ENCODE peak calls at places on chromosomes 3 and 15, in eight cellular contexts. D is sigmoid colon; V is mesenchymal stem cell; H is skeletal muscle cell; E is CD8-positive, alpha-beta T cell; A is GM23248; S is fibroblast of villous mesenchyme; R is astrocyte of the spinal cord. T is an unnamed sample.
A peak's percentile ranks its signal among the peaks of the same experiment; 100 is the strongest.

GRCh38 chr3:194512895-194513601 is 26.2 kb upstream of the ATP13A3 start:
- DNase-seq in D (no peak), V (no peak), H (no peak), E (no peak), A (no peak), S (no peak), R (no peak), T (no peak)

GRCh38 chr15:80173022-80173759 is 20.4 kb downstream of the FAH start:
- DNase-seq in D (peak; percentile 82), V (peak; percentile 60), H (no peak), E (peak; percentile 65), A (peak; percentile 65), S (peak; percentile 71), R (peak; percentile 54), T (peak; percentile 87)

GRCh38 chr15:69060041-69060481 is 45.6 kb downstream of the NOX5 start:
- DNase-seq in D (peak; percentile 46), V (no peak), H (no peak), E (no peak), A (no peak), S (no peak), R (no peak), T (no peak)

GRCh38 chr3:107077391-107077790 is 299.8 kb upstream of the CCDC54 start:
- DNase-seq in D (no peak), V (no peak), H (no peak), E (no peak), A (no peak), S (no peak), R (peak; percentile 6), T (no peak)

GRCh38 chr15:27059610-27060202 is 88.7 kb downstream of the GABRG3 start:
- DNase-seq in D (no peak), V (peak; percentile 10), H (no peak), E (no peak), A (peak; percentile 47), S (no peak), R (peak; percentile 30), T (peak; percentile 89)

GRCh38 chr15:51758645-51759044 is 7.2 kb downstream of the TMOD2 start:
- DNase-seq in D (peak; percentile 87), V (peak; percentile 78), H (peak; percentile 92), E (no peak), A (peak; percentile 84), S (peak; percentile 55), R (peak; percentile 34), T (no peak)

GRCh38 chr3:103218793-103219192 is 784.0 kb downstream of the ZPLD1 start:
- DNase-seq in D (no peak), V (no peak), H (peak; percentile 1), E (no peak), A (no peak), S (no peak), R (peak; percentile 63), T (no peak)

GRCh38 chr15:22930782-22931484 is 49.2 kb downstream of the CYFIP1 start:
- DNase-seq in D (no peak), V (no peak), H (no peak), E (no peak), A (peak; percentile 43), S (no peak), R (no peak), T (no peak)

GRCh38 chr3:12195231-12195630 is 36.5 kb upstream of the TIMP4 start:
- DNase-seq in D (no peak), V (no peak), H (no peak), E (no peak), A (peak; percentile 23), S (no peak), R (peak; percentile 13), T (no peak)

GRCh38 chr15:101694261-101694660 is 30.0 kb downstream of the TARS3 start:
- DNase-seq in D (no peak), V (no peak), H (no peak), E (no peak), A (no peak), S (no peak), R (no peak), T (peak; percentile 36)

GRCh38 chr3:57160046-57160730 is 5.0 kb downstream of the IL17RD start:
- DNase-seq in D (no peak), V (no peak), H (no peak), E (no peak), A (no peak), S (peak; percentile 58), R (no peak), T (peak; percentile 49)

GRCh38 chr15:51200791-51201190 is 106.1 kb upstream of the TNFAIP8L3 start:
- DNase-seq in D (no peak), V (no peak), H (no peak), E (no peak), A (peak; percentile 43), S (peak; percentile 43), R (no peak), T (no peak)

GRCh38 chr3:20552605-20553275 is 366.7 kb upstream of the SGO1 start:
- DNase-seq in D (peak; percentile 53), V (no peak), H (no peak), E (no peak), A (no peak), S (no peak), R (no peak), T (peak; percentile 33)

GRCh38 chr3:148930785-148931184 is 60.6 kb upstream of the GYG1 start:
- DNase-seq in D (no peak), V (no peak), H (no peak), E (no peak), A (peak; percentile 73), S (no peak), R (peak; percentile 72), T (no peak)

GRCh38 chr15:75348563-75349350 is 1.9 kb downstream of the NEIL1 start:
- DNase-seq in D (no peak), V (peak; percentile 14), H (no peak), E (no peak), A (peak; percentile 41), S (no peak), R (no peak), T (peak; percentile 82)

GRCh38 chr15:26050979-26051378 is 187.9 kb upstream of the ATP10A start:
- DNase-seq in D (no peak), V (no peak), H (no peak), E (no peak), A (no peak), S (no peak), R (no peak), T (no peak)

GRCh38 chr3:27138005-27138404 is 231.2 kb downstream of the NEK10 start:
- DNase-seq in D (peak; percentile 55), V (no peak), H (no peak), E (no peak), A (no peak), S (no peak), R (no peak), T (peak; percentile 5)

GRCh38 chr15:73628976-73629854 is 4.0 kb downstream of the NPTN start:
- DNase-seq in D (no peak), V (peak; percentile 22), H (no peak), E (no peak), A (peak; percentile 37), S (peak; percentile 46), R (no peak), T (no peak)
- H3K4me3 ChIP-seq in D (no peak overlapping the region), V (no peak overlapping the region), H (no peak overlapping the region), E (no peak overlapping the region), A (peak overlapping the region; percentile 17), S (no peak overlapping the region), R (no peak overlapping the region), T (no peak overlapping the region)

GRCh38 chr3:71173421-71173975 is 410.0 kb downstream of the FOXP1 start:
- DNase-seq in D (no peak), V (peak; percentile 79), H (peak; percentile 79), E (no peak), A (peak; percentile 71), S (peak; percentile 70), R (peak; percentile 35), T (no peak)
- H3K4me3 ChIP-seq in D (no peak overlapping the region), V (peak overlapping the region; percentile 50), H (no peak overlapping the region), E (no peak overlapping the region), A (no peak overlapping the region), S (no peak overlapping the region), R (no peak overlapping the region), T (no peak overlapping the region)

DNA sequence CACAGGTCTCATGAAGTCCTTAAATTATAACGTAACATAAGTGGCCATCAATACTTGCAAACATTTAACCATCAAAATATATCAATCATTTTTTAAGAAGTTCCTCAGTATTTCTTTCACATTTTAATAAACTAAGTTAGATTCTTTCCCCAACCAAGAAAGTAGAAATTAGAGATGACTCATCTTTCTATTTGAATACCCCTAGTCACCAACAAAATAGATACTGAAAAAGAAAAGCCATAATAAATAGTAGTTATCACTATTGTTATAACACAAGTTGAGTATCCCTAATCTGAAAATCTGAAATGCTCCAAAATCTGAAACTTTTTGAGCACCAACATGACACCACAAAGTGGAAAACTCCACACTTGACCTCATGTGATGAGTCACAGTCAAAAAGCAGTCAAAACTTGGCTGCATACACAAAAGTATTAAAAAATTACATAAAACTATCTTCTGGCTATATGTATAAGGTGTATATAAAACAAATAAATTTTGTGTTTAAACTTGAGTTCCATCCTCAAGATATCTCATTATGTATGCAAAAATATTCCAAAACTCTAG is 3.7 kb downstream of the SHQ1 start:
- DNase-seq in D (no peak), V (peak; percentile 24), H (no peak), E (no peak), A (peak; percentile 69), S (peak; percentile 27), R (no peak), T (no peak)
- H3K4me3 ChIP-seq in D (no peak overlapping the region), V (no peak overlapping the region), H (no peak overlapping the region), E (no peak overlapping the region), A (no peak overlapping the region), S (no peak overlapping the region), R (no peak overlapping the region), T (no peak overlapping the region)

GRCh38 chr3:42159147-42159546 is 68.0 kb downstream of the TRAK1 start:
- DNase-seq in D (no peak), V (no peak), H (no peak), E (no peak), A (no peak), S (no peak), R (no peak), T (no peak)

GRCh38 chr3:42162462-42162861 is 71.3 kb downstream of the TRAK1 start:
- DNase-seq in D (no peak), V (no peak), H (no peak), E (no peak), A (no peak), S (no peak), R (no peak), T (no peak)

GRCh38 chr3:42161050-42161935 is 70.1 kb downstream of the TRAK1 start:
- DNase-seq in D (peak; percentile 17), V (peak; percentile 37), H (peak; percentile 7), E (no peak), A (peak; percentile 60), S (no peak), R (peak; percentile 51), T (peak; percentile 32)

GRCh38 chr3:42157915-42158538 is 66.9 kb downstream of the TRAK1 start:
- DNase-seq in D (no peak), V (no peak), H (no peak), E (no peak), A (no peak), S (no peak), R (no peak), T (no peak)

DNA sequence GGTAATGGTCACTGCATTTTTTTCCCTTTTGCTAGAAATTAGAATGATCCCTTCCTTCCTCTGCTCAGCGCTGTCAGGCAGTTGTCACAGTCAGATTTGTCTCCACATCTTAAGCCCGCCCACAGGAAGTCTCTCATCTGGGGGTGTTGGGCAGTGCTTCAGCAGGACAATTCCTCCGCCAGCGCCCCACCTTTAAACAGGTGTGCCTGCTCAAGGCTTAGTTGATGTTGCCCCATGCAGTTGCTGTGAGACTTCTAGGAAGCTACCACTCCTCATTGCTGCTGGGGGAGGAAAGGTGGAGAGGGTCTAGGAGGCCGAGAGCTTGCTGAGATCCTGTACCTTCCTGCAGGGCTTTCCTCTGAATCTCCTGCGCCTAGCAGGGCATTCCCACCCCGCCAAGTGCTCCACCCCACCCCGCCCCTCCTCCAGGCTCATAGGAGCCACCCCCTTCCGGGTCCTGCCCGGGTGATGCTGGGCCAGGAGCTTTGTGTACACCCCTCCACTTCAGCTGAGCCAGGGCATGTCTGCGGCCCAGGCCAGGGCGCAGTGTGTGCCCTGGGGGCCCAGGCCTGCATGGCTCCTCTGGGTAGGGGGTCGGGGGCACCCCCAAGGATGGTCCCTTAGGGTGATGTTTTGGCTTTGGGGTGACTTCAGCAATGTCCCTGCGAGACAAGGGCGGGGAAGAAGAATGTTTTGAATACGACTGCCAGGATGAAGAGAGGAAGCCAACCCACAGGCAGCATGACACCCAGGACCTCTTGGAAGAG is 68.7 kb downstream of the TRAK1 start:
- DNase-seq in D (peak; percentile 63), V (peak; percentile 34), H (no peak), E (peak; percentile 40), A (peak; percentile 29), S (no peak), R (no peak), T (peak; percentile 93)
- H3K4me3 ChIP-seq in D (no peak overlapping the region), V (no peak overlapping the region), H (no peak overlapping the region), E (peak overlapping the region; percentile 36), A (no peak overlapping the region), S (no peak overlapping the region), R (no peak overlapping the region), T (peak overlapping the region; percentile 42)